ENCODE peak calls at places on chromosomes 3 and 15, in seven cellular contexts. S is hypothalamus; Y is activated naive CD4-positive, alpha-beta T cell; R is SW 1271; X is GM04504; N is frontal cortex; Q is neural crest cell. H is an unnamed sample.

GRCh38 chr15:62649793-62650420 is 392.6 kb upstream of the TPM1 start:
- DNase-seq in S (no peak), Y (no peak), R (no peak), X (no peak), N (no peak), Q (no peak), H (no peak)

GRCh38 chr15:74461847-74462511 is 1.0 kb upstream of the UBL7 start:
- DNase-seq in S (no peak), Y (no peak), R (no peak), X (no peak), N (no peak), Q (no peak), H (no peak)

GRCh38 chr15:60519218-60519617 is 40.3 kb upstream of the ICE2 start:
- DNase-seq in S (no peak), Y (no peak), R (no peak), X (no peak), N (no peak), Q (no peak), H (no peak)

GRCh38 chr3:73805435-73805834 is 180.7 kb upstream of the PDZRN3 start:
- DNase-seq in S (no peak), Y (no peak), R (no peak), X (no peak), N (no peak), Q (no peak), H (no peak)

GRCh38 chr3:113286524-113286923 is 75.2 kb downstream of the BOC start:
- DNase-seq in S (no peak), Y (no peak), R (no peak), X (no peak), N (no peak), Q (no peak), H (no peak)

GRCh38 chr3:64342940-64343691 is 117.8 kb upstream of the PRICKLE2 start:
- DNase-seq in S (no peak), Y (no peak), R (no peak), X (no peak), N (no peak), Q (no peak), H (peak)

GRCh38 chr15:86555939-86556725 is 476.5 kb downstream of the AGBL1 start:
- DNase-seq in S (no peak), Y (no peak), R (no peak), X (no peak), N (no peak), Q (no peak), H (peak)

GRCh38 chr3:141127344-141128125 is 76.4 kb downstream of the SPSB4 start:
- DNase-seq in S (no peak), Y (no peak), R (no peak), X (no peak), N (no peak), Q (no peak), H (no peak)

GRCh38 chr3:194380300-194380699 is 10.8 kb upstream of the LRRC15 start:
- DNase-seq in S (no peak), Y (no peak), R (no peak), X (no peak), N (no peak), Q (no peak), H (no peak)

GRCh38 chr15:61141497-61142125 is 87.5 kb downstream of the RORA start:
- DNase-seq in S (no peak), Y (no peak), R (no peak), X (no peak), N (no peak), Q (no peak), H (peak)

GRCh38 chr3:103393395-103394186 is 958.8 kb downstream of the ZPLD1 start:
- DNase-seq in S (no peak), Y (no peak), R (no peak), X (no peak), N (no peak), Q (no peak), H (no peak)

GRCh38 chr3:175246766-175247165 is 387.6 kb downstream of the NAALADL2 start:
- DNase-seq in S (no peak), Y (no peak), R (no peak), X (no peak), N (no peak), Q (no peak), H (no peak)

GRCh38 chr3:184361532-184361931 is at the start of the genes CLCN2 and POLR2H:
- DNase-seq in S (peak), Y (no peak), R (no peak), X (no peak), N (peak), Q (peak), H (peak)

GRCh38 chr3:194395767-194396527 is 3.1 kb downstream of the GP5 start:
- DNase-seq in S (no peak), Y (no peak), R (no peak), X (peak), N (no peak), Q (no peak), H (peak)

GRCh38 chr3:129195731-129196256 is 12.1 kb upstream of the CNBP start:
- DNase-seq in S (no peak), Y (no peak), R (peak), X (peak), N (no peak), Q (no peak), H (peak)

GRCh38 chr3:157438371-157438735 is 1.7 kb downstream of the PTX3 start:
- DNase-seq in S (no peak), Y (no peak), R (no peak), X (no peak), N (no peak), Q (no peak), H (no peak)

GRCh38 chr3:153980252-153980590 is 141.0 kb upstream of the ARHGEF26 start:
- DNase-seq in S (no peak), Y (no peak), R (no peak), X (no peak), N (no peak), Q (no peak), H (peak)

GRCh38 chr3:7787871-7788828 is 713.5 kb upstream of the LMCD1 start:
- DNase-seq in S (no peak), Y (no peak), R (no peak), X (no peak), N (no peak), Q (no peak), H (peak)

GRCh38 chr3:59433546-59433945 is 383.7 kb upstream of the CFAP20DC start:
- DNase-seq in S (no peak), Y (no peak), R (no peak), X (no peak), N (no peak), Q (no peak), H (no peak)

GRCh38 chr15:48177875-48178611 is at the start of gene MYEF2:
- DNase-seq in S (peak), Y (no peak), R (peak), X (peak), N (peak), Q (peak), H (peak)

GRCh38 chr3:56761887-56762605 is 39.7 kb downstream of the ARHGEF3 start:
- DNase-seq in S (no peak), Y (no peak), R (no peak), X (no peak), N (no peak), Q (no peak), H (no peak)

GRCh38 chr3:14418670-14419250 is 16.4 kb downstream of the SLC6A6 start:
- DNase-seq in S (no peak), Y (no peak), R (no peak), X (no peak), N (no peak), Q (no peak), H (peak)

GRCh38 chr3:65060904-65061303 is 373.1 kb upstream of the ADAMTS9 start:
- DNase-seq in S (no peak), Y (no peak), R (no peak), X (no peak), N (no peak), Q (no peak), H (no peak)